ENCODE peak calls at places on chromosomes 12 and 14, in five cellular contexts. One of them, this sample, is unnamed.

GRCh38 chr14:88599761-88600439 is 37.1 kb downstream of the ZC3H14 start:
- DNase-seq in aorta: no peak
- DNase-seq in prostate gland: no peak
- DNase-seq in upper lobe of right lung: no peak
- DNase-seq in GM23338: no peak
- DNase-seq in this sample: no peak

GRCh38 chr12:125218952-125219351 is 153.7 kb downstream of the AACS start:
- DNase-seq in aorta: no peak
- DNase-seq in prostate gland: no peak
- DNase-seq in upper lobe of right lung: no peak
- DNase-seq in GM23338: no peak
- DNase-seq in this sample: no peak

GRCh38 chr12:57864811-57865751 is 18.6 kb upstream of the CTDSP2 start:
- DNase-seq in aorta: peak; percentile 91
- DNase-seq in prostate gland: peak; percentile 64
- DNase-seq in upper lobe of right lung: peak; percentile 93
- DNase-seq in GM23338: peak; percentile 83
- DNase-seq in this sample: peak; percentile 100

GRCh38 chr14:33610121-33610520 is 340.8 kb downstream of the EGLN3 start:
- DNase-seq in aorta: no peak
- DNase-seq in prostate gland: no peak
- DNase-seq in upper lobe of right lung: no peak
- DNase-seq in GM23338: no peak
- DNase-seq in this sample: no peak

GRCh38 chr14:58731465-58732330 is 93.9 kb downstream of the DACT1 start:
- DNase-seq in aorta: no peak
- DNase-seq in prostate gland: no peak
- DNase-seq in upper lobe of right lung: no peak
- DNase-seq in GM23338: no peak
- DNase-seq in this sample: peak; percentile 75

GRCh38 chr14:93936245-93936644 is 9.1 kb downstream of the FAM181A start:
- DNase-seq in aorta: no peak
- DNase-seq in prostate gland: no peak
- DNase-seq in upper lobe of right lung: no peak
- DNase-seq in GM23338: peak; percentile 82
- DNase-seq in this sample: no peak

GRCh38 chr12:108122072-108122471 is 7.0 kb upstream of the WSCD2 start:
- DNase-seq in aorta: no peak
- DNase-seq in prostate gland: no peak
- DNase-seq in upper lobe of right lung: no peak
- DNase-seq in GM23338: no peak
- DNase-seq in this sample: no peak

GRCh38 chr12:117686911-117687377 is 281.8 kb downstream of the KSR2 start:
- DNase-seq in aorta: peak; percentile 47
- DNase-seq in prostate gland: peak; percentile 22
- DNase-seq in upper lobe of right lung: no peak
- DNase-seq in GM23338: no peak
- DNase-seq in this sample: peak; percentile 86

GRCh38 chr12:122423258-122424165 is 1.0 kb upstream of the CLIP1 start:
- DNase-seq in aorta: no peak
- DNase-seq in prostate gland: no peak
- DNase-seq in upper lobe of right lung: no peak
- DNase-seq in GM23338: peak; percentile 69
- DNase-seq in this sample: peak; percentile 54

GRCh38 chr12:96237465-96238077 is 43.4 kb downstream of the ELK3 start:
- DNase-seq in aorta: peak; percentile 83
- DNase-seq in prostate gland: no peak
- DNase-seq in upper lobe of right lung: no peak
- DNase-seq in GM23338: no peak
- DNase-seq in this sample: peak; percentile 83

GRCh38 chr12:96177013-96177412 is 17.2 kb upstream of the ELK3 start:
- DNase-seq in aorta: no peak
- DNase-seq in prostate gland: no peak
- DNase-seq in upper lobe of right lung: no peak
- DNase-seq in GM23338: no peak
- DNase-seq in this sample: no peak

GRCh38 chr12:68340404-68341270 is 8.5 kb upstream of the MDM1 start:
- DNase-seq in aorta: no peak
- DNase-seq in prostate gland: no peak
- DNase-seq in upper lobe of right lung: no peak
- DNase-seq in GM23338: no peak
- DNase-seq in this sample: no peak

GRCh38 chr12:25362646-25363045 is 111.9 kb upstream of the KRAS start:
- DNase-seq in aorta: no peak
- DNase-seq in prostate gland: no peak
- DNase-seq in upper lobe of right lung: no peak
- DNase-seq in GM23338: no peak
- DNase-seq in this sample: no peak

GRCh38 chr14:52553002-52553670 is 500 bp downstream of the GPR137C start:
- DNase-seq in aorta: peak; percentile 49
- DNase-seq in prostate gland: peak; percentile 24
- DNase-seq in upper lobe of right lung: peak; percentile 71
- DNase-seq in GM23338: peak; percentile 46
- DNase-seq in this sample: no peak

GRCh38 chr14:95834491-95834890 is 42.1 kb upstream of the TUNAR start:
- DNase-seq in aorta: no peak
- DNase-seq in prostate gland: no peak
- DNase-seq in upper lobe of right lung: no peak
- DNase-seq in GM23338: no peak
- DNase-seq in this sample: no peak

GRCh38 chr14:45096218-45096617 is 12.3 kb downstream of the PRPF39 start:
- DNase-seq in aorta: no peak
- DNase-seq in prostate gland: no peak
- DNase-seq in upper lobe of right lung: no peak
- DNase-seq in GM23338: no peak
- DNase-seq in this sample: no peak

GRCh38 chr14:80536456-80536855 is 325.2 kb upstream of the DIO2 start:
- DNase-seq in aorta: no peak
- DNase-seq in prostate gland: no peak
- DNase-seq in upper lobe of right lung: no peak
- DNase-seq in GM23338: no peak
- DNase-seq in this sample: no peak

GRCh38 chr14:77681196-77682157 is 26.3 kb downstream of the ALKBH1 start:
- DNase-seq in aorta: no peak
- DNase-seq in prostate gland: peak; percentile 42
- DNase-seq in upper lobe of right lung: no peak
- DNase-seq in GM23338: no peak
- DNase-seq in this sample: no peak

GRCh38 chr12:95533985-95534384 is 17.3 kb downstream of the USP44 start:
- DNase-seq in aorta: no peak
- DNase-seq in prostate gland: no peak
- DNase-seq in upper lobe of right lung: no peak
- DNase-seq in GM23338: no peak
- DNase-seq in this sample: no peak

GRCh38 chr14:77498984-77499527 is 440 bp upstream of the ISM2 start:
- DNase-seq in aorta: no peak
- DNase-seq in prostate gland: no peak
- DNase-seq in upper lobe of right lung: peak; percentile 59
- DNase-seq in GM23338: peak; percentile 62
- DNase-seq in this sample: no peak

GRCh38 chr14:100165825-100166520 is 6.5 kb upstream of the DEGS2 start:
- DNase-seq in aorta: no peak
- DNase-seq in prostate gland: no peak
- DNase-seq in upper lobe of right lung: no peak
- DNase-seq in GM23338: no peak
- DNase-seq in this sample: no peak

GRCh38 chr12:106903241-106903950 is 52.3 kb upstream of the TMEM263 start:
- DNase-seq in aorta: peak; percentile 74
- DNase-seq in prostate gland: peak; percentile 60
- DNase-seq in upper lobe of right lung: peak; percentile 92
- DNase-seq in GM23338: peak; percentile 92
- DNase-seq in this sample: peak; percentile 49

GRCh38 chr12:132227782-132228417 is 83.6 kb downstream of the NOC4L start:
- DNase-seq in aorta: no peak
- DNase-seq in prostate gland: no peak
- DNase-seq in upper lobe of right lung: no peak
- DNase-seq in GM23338: no peak
- DNase-seq in this sample: no peak

GRCh38 chr14:55482936-55483605 is 42.7 kb upstream of the TBPL2 start:
- DNase-seq in aorta: no peak
- DNase-seq in prostate gland: no peak
- DNase-seq in upper lobe of right lung: no peak
- DNase-seq in GM23338: no peak
- DNase-seq in this sample: no peak

GRCh38 chr12:51865470-51865745 is 16.9 kb upstream of the FIGNL2 start:
- DNase-seq in aorta: no peak
- DNase-seq in prostate gland: no peak
- DNase-seq in upper lobe of right lung: peak; percentile 46
- DNase-seq in GM23338: no peak
- DNase-seq in this sample: no peak
- H3K4me1 ChIP-seq in aorta: no peaks in the 10 kb centered on the region
- H3K4me1 ChIP-seq in prostate gland: no peaks in the 10 kb centered on the region
- H3K4me1 ChIP-seq in upper lobe of right lung: peaks cover 32% of the 10 kb centered on the region
- H3K4me1 ChIP-seq in GM23338: peaks cover 72% of the 10 kb centered on the region
- H3K4me1 ChIP-seq in this sample: peaks cover 3% of the 10 kb centered on the region

GRCh38 chr14:75769047-75769685 is 108.1 kb downstream of the TTLL5 start:
- DNase-seq in aorta: no peak
- DNase-seq in prostate gland: no peak
- DNase-seq in upper lobe of right lung: no peak
- DNase-seq in GM23338: no peak
- DNase-seq in this sample: no peak

DNA sequence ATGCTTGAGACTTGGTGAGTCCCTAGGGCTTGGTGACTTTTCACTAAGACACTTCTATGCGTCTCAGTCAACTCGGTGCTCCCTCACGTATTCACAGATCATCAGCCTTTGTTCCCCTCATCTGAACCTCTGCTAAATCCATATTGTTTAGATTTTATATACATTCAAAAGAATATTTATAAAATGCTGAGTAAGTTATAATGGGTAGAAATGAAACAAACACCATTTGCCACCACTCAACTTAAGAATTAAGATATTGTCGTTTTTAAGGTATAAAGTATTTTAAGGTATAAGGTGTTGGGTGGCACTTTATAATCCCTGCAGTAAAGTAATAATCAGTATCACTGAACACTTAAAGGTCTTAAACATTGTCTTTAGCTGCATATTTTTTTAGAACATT is 103.0 kb downstream of the TTLL5 start:
- DNase-seq in aorta: no peak
- DNase-seq in prostate gland: no peak
- DNase-seq in upper lobe of right lung: no peak
- DNase-seq in GM23338: no peak
- DNase-seq in this sample: no peak
- H3K36me3 ChIP-seq in aorta: no peaks in the 10 kb centered on the region
- H3K36me3 ChIP-seq in prostate gland: no peaks in the 10 kb centered on the region
- H3K36me3 ChIP-seq in upper lobe of right lung: peaks cover 21% of the 10 kb centered on the region
- H3K36me3 ChIP-seq in GM23338: peaks cover 7% of the 10 kb centered on the region
- H3K36me3 ChIP-seq in this sample: no peaks in the 10 kb centered on the region

GRCh38 chr14:34650786-34651584 is 21.0 kb upstream of the SNX6 start:
- DNase-seq in aorta: peak; percentile 71
- DNase-seq in prostate gland: no peak
- DNase-seq in upper lobe of right lung: no peak
- DNase-seq in GM23338: no peak
- DNase-seq in this sample: no peak
- H3K27ac ChIP-seq in aorta: no peak overlapping the region
- H3K27ac ChIP-seq in prostate gland: no peak overlapping the region
- H3K27ac ChIP-seq in upper lobe of right lung: no peak overlapping the region
- H3K27ac ChIP-seq in GM23338: no peak overlapping the region
- H3K27ac ChIP-seq in this sample: no peak overlapping the region

GRCh38 chr14:102341566-102341965 is 21.1 kb downstream of the CINP start:
- DNase-seq in aorta: no peak
- DNase-seq in prostate gland: no peak
- DNase-seq in upper lobe of right lung: no peak
- DNase-seq in GM23338: no peak
- DNase-seq in this sample: no peak

GRCh38 chr14:102344485-102344884 is 18.2 kb downstream of the CINP start:
- DNase-seq in aorta: no peak
- DNase-seq in prostate gland: no peak
- DNase-seq in upper lobe of right lung: no peak
- DNase-seq in GM23338: no peak
- DNase-seq in this sample: no peak

GRCh38 chr14:102344084-102344483 is 18.6 kb downstream of the CINP start:
- DNase-seq in aorta: no peak
- DNase-seq in prostate gland: no peak
- DNase-seq in upper lobe of right lung: no peak
- DNase-seq in GM23338: no peak
- DNase-seq in this sample: no peak

GRCh38 chr14:102345232-102345631 is 17.5 kb downstream of the CINP start:
- DNase-seq in aorta: no peak
- DNase-seq in prostate gland: no peak
- DNase-seq in upper lobe of right lung: no peak
- DNase-seq in GM23338: no peak
- DNase-seq in this sample: no peak

GRCh38 chr14:102342238-102342637 is 20.5 kb downstream of the CINP start:
- DNase-seq in aorta: no peak
- DNase-seq in prostate gland: no peak
- DNase-seq in upper lobe of right lung: no peak
- DNase-seq in GM23338: no peak
- DNase-seq in this sample: no peak
- H3K4me1 ChIP-seq in aorta: no peaks in the 10 kb centered on the region
- H3K4me1 ChIP-seq in prostate gland: no peaks in the 10 kb centered on the region
- H3K4me1 ChIP-seq in upper lobe of right lung: no peaks in the 10 kb centered on the region
- H3K4me1 ChIP-seq in GM23338: no peaks in the 10 kb centered on the region
- H3K4me1 ChIP-seq in this sample: no peaks in the 10 kb centered on the region

DNA sequence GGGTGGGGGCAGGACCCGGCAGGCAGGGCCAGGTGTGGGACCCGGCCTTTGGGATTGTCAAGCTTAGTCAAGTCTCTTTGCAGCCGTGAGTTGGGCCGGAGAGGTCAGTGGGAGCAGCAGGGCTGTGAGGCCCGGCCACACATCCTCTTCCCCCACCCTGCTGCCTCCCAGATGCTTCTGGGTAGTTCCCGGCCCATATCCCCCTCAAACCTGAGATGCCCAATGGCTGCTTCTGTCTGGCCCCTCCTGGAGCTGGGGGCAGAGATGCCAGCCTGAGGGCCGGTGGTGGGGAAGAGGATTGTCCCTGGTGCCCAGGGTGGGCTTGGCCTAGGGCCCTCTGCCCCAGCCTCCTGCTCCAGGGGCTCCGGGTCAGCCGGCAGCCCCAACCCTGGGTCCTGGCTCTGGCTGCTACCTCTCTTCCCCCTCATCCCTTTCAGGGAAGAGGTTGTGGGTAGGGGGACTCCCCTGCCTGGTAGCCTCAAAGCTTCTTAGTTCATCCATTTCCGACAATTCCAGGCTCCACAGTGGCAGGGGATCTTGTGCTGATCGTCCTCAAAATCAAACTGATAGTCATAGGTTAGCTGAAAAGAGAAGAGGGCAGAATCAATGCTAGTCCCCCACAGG is 2.8 kb upstream of the PRKAG1 start:
- DNase-seq in aorta: peak; percentile 48
- DNase-seq in prostate gland: no peak
- DNase-seq in upper lobe of right lung: no peak
- DNase-seq in GM23338: no peak
- DNase-seq in this sample: no peak
- H3K36me3 ChIP-seq in aorta: no peaks in the 10 kb centered on the region
- H3K36me3 ChIP-seq in prostate gland: peaks cover 11% of the 10 kb centered on the region
- H3K36me3 ChIP-seq in upper lobe of right lung: peaks cover 55% of the 10 kb centered on the region
- H3K36me3 ChIP-seq in GM23338: peaks cover 39% of the 10 kb centered on the region
- H3K36me3 ChIP-seq in this sample: peaks cover 58% of the 10 kb centered on the region

GRCh38 chr12:72072613-72073212 is 134.1 kb downstream of the TPH2 start:
- DNase-seq in aorta: no peak
- DNase-seq in prostate gland: no peak
- DNase-seq in upper lobe of right lung: no peak
- DNase-seq in GM23338: no peak
- DNase-seq in this sample: no peak
- H3K27ac ChIP-seq in aorta: no peak overlapping the region
- H3K27ac ChIP-seq in prostate gland: no peak overlapping the region
- H3K27ac ChIP-seq in upper lobe of right lung: no peak overlapping the region
- H3K27ac ChIP-seq in GM23338: no peak overlapping the region
- H3K27ac ChIP-seq in this sample: no peak overlapping the region